ENCODE peak calls at places on chromosomes 3 and 15, in eight cellular contexts. C is nephron progenitor cell; X is activated effector memory CD4-positive, alpha-beta T cell treated with Interleukin-2 at 50 U/mL for 16 hours; P is HFFc6; A is type B pancreatic cell; Z is activated CD4-positive, alpha-beta T cell treated with anti-CD3 and anti-CD28 coated beads, Interleukin-2, amount 10 ng/mL, durations not matched to agents 7 days and 5 days; V is lung microvascular endothelial cell; W is T follicular helper cell. O is an unnamed sample.

GRCh38 chr3:129230311-129231019 is 18.9 kb upstream of the COPG1 start:
- DNase-seq in C (no peak), X (no peak), P (peak), A (no peak), Z (peak), V (peak), W (no peak), O (no peak)

GRCh38 chr3:73516656-73517055 is 108.1 kb downstream of the PDZRN3 start:
- DNase-seq in C (no peak), X (no peak), P (no peak), A (no peak), Z (no peak), V (no peak), W (no peak), O (no peak)

GRCh38 chr15:41231536-41231935 is 468 bp downstream of the CHP1 start:
- DNase-seq in C (no peak), X (no peak), P (no peak), A (no peak), Z (no peak), V (no peak), W (no peak), O (no peak)

GRCh38 chr3:128274837-128275236 is 121.6 kb downstream of the EEFSEC start:
- DNase-seq in C (no peak), X (no peak), P (peak), A (peak), Z (no peak), V (peak), W (no peak), O (no peak)

GRCh38 chr15:95932676-95933075 is 397.8 kb upstream of the NR2F2 start:
- DNase-seq in C (no peak), X (no peak), P (peak), A (no peak), Z (no peak), V (peak), W (no peak), O (no peak)

GRCh38 chr3:184314700-184315505 is 497 bp downstream of the EIF4G1 start:
- DNase-seq in C (peak), X (peak), P (peak), A (peak), Z (peak), V (peak), W (peak), O (peak)

GRCh38 chr3:11662392-11662990 is 18.8 kb upstream of the VGLL4 start:
- DNase-seq in C (no peak), X (no peak), P (peak), A (no peak), Z (no peak), V (peak), W (no peak), O (no peak)

GRCh38 chr3:44387404-44387803 is 48.8 kb downstream of the TCAIM start:
- DNase-seq in C (no peak), X (no peak), P (no peak), A (no peak), Z (no peak), V (no peak), W (no peak), O (no peak)

GRCh38 chr15:78438595-78439285 is 724 bp downstream of the IREB2 start:
- DNase-seq in C (peak), X (no peak), P (no peak), A (no peak), Z (peak), V (peak), W (peak), O (peak)

GRCh38 chr3:98359993-98360675 is 6.5 kb downstream of the OR5K4 start:
- DNase-seq in C (no peak), X (no peak), P (no peak), A (no peak), Z (peak), V (no peak), W (no peak), O (no peak)